ENCODE peak calls at places on chromosome 5, in six cellular contexts. R, V, J, N, W and Q are unnamed samples.
A peak's percentile ranks its signal among the peaks of the same experiment; 100 is the strongest.

GRCh38 chr5:77499973-77500372 is 7.9 kb upstream of the WDR41 start:
- DNase-seq in V (no peak), W (no peak), R (no peak), J (no peak), N (no peak), Q (no peak)

GRCh38 chr5:14153932-14154646 is 10.9 kb downstream of the TRIO start:
- DNase-seq in V (peak; percentile 91), R (peak; percentile 83), J (no peak), N (no peak), W (no peak), Q (no peak)

GRCh38 chr5:69364414-69364813 is 4.9 kb downstream of the AK6 start:
- DNase-seq in V (peak; percentile 49), R (peak; percentile 7), N (no peak), W (no peak), J (no peak), Q (peak; percentile 51)

GRCh38 chr5:35622974-35623373 is 5.3 kb downstream of the SPEF2 start:
- DNase-seq in W (no peak), J (no peak), N (no peak), R (no peak), V (no peak), Q (no peak)

GRCh38 chr5:162274684-162275083 is 207.1 kb downstream of the GABRG2 start:
- DNase-seq in N (no peak), V (no peak), J (peak; percentile 75), R (no peak), W (peak; percentile 49), Q (no peak)

GRCh38 chr5:10860645-10861455 is 99.8 kb upstream of the DAP start:
- DNase-seq in V (peak; percentile 51), W (no peak), J (no peak), R (peak; percentile 84), N (no peak), Q (no peak)

GRCh38 chr5:113680534-113680933 is 167.0 kb downstream of the YTHDC2 start:
- DNase-seq in W (no peak), J (no peak), V (no peak), N (no peak), R (no peak), Q (no peak)

GRCh38 chr5:151023047-151023615 is 2.7 kb downstream of the GPX3 start:
- DNase-seq in R (peak; percentile 40), W (no peak), J (no peak), V (no peak), N (no peak), Q (no peak)

GRCh38 chr5:59380350-59380951 is 513.1 kb downstream of the PDE4D start:
- DNase-seq in V (peak; percentile 85), W (no peak), R (peak; percentile 71), N (no peak), J (no peak), Q (peak; percentile 82)

GRCh38 chr5:33059081-33059480 is 348.0 kb downstream of the NPR3 start:
- DNase-seq in N (no peak), V (no peak), W (no peak), J (no peak), R (no peak), Q (peak; percentile 69)

GRCh38 chr5:57816108-57816507 is 333.5 kb upstream of the ACTBL2 start:
- DNase-seq in R (peak; percentile 98), V (peak; percentile 77), J (peak; percentile 26), N (no peak), W (no peak), Q (no peak)

DNA sequence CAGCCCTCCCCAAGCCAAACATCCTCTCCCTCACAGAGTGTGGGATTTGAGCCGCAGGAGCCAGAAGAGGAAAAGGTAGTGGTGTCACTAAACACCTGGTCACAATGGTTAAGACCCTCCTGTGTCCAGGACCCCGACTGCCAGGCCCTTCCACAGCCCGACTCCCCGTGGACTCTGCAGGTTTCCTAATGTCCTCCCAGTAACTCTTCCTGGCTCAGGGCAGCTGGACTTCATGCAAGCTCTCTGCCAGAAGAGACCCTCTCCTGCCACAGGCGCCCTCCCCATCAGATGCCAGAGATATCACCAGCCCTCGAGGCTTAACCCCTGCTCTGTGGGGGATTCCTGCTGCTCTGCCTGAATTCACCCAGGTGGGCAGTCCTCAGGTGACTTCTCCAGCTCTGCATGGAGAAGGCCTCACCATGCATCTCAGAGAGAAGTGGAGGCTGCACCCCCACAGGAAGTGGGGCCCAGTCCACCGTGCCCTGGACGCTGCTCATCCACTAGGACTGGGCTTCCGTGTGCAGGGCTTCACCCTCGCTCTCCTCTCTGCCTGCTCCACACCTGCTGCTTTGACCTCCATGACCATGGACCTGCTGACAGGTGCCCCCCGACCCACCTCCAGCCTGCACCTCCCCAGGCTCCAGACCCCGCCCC is 111.2 kb downstream of the ADAMTS2 start:
- DNase-seq in V (no peak), R (no peak), W (no peak), N (no peak), J (peak; percentile 24), Q (no peak)
- H3K14ac ChIP-seq in V (no peak overlapping the region), R (no peak overlapping the region), W (no peak overlapping the region), N (peak overlapping the region; percentile 59), J (no peak overlapping the region), Q (no peak overlapping the region)

GRCh38 chr5:137448868-137449267 is 50.3 kb downstream of the SPOCK1 start:
- DNase-seq in J (no peak), W (no peak), R (no peak), N (no peak), V (no peak), Q (no peak)
- H3K14ac ChIP-seq in J (peak overlapping the region; percentile 67), W (no peak overlapping the region), R (no peak overlapping the region), N (no peak overlapping the region), V (no peak overlapping the region), Q (no peak overlapping the region)

DNA sequence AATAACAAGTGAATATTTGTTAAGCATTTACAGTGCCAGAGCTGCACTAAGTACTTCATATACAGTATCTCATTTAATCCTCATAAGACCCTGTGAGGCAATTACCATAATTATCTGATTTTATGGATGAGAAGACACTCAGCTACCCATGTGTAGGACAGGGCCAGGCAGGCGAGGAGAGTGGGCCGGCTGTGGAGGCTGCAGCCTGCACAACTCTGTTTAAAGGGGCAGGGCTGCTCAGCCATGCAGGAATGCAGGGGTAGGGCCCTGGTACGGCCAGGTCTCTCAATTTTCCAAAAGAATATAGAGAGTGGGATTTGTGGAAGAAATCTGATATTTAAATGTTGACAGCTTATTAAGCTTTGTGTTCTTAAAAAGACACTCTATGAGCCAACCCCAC is 142.2 kb upstream of the PANK3 start:
- DNase-seq in J (no peak), N (no peak), W (no peak), R (no peak), V (no peak), Q (no peak)
- H3K14ac ChIP-seq in J (no peak overlapping the region), N (no peak overlapping the region), W (no peak overlapping the region), R (no peak overlapping the region), V (no peak overlapping the region), Q (no peak overlapping the region)

DNA sequence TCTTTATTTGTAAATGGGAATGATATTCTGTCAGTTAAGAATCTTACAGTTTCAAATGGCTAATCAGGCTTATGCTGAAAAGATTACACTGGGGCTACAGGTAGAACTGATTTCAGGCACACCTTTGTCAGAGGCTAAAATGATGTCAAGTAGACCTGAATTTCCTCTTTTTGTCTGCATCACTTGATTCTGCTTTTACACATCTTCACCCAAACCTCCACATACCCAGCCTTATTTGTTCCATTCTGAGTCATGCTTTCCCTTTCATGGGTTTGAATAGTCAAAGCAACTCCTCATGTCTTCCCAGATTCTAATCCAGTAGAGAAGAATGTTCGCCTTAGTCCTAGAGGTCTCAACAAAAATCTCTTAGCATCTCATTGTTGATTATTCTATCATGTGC is 156.4 kb downstream of the CWC27 start:
- DNase-seq in V (no peak), N (no peak), R (no peak), W (no peak), J (no peak), Q (no peak)
- H3K14ac ChIP-seq in V (no peak overlapping the region), N (no peak overlapping the region), R (no peak overlapping the region), W (no peak overlapping the region), J (no peak overlapping the region), Q (no peak overlapping the region)

GRCh38 chr5:1436036-1436435 is 9.2 kb downstream of the SLC6A3 start:
- DNase-seq in N (no peak), V (no peak), W (no peak), J (no peak), R (no peak), Q (no peak)
- H3K14ac ChIP-seq in N (no peak overlapping the region), V (no peak overlapping the region), W (no peak overlapping the region), J (no peak overlapping the region), R (no peak overlapping the region), Q (no peak overlapping the region)

DNA sequence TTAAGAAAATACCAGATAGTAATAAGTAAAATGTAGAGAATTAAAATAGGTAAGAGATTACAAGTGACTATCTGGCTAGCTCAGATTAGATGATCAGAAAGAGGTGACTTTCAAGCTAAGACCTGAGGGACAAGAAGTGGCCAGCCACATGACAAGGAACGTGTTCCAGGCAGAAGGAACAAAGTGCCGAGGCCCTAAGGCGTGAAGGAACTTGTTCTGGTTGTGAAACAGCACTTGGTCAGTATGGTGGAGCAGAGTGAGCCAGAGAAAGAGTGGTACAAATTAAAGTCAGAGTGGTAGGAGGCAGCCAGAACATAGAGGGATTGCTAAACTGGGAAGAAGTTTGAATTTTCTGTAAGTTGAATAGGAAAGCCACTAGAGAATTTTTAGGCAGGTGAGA is 73.6 kb downstream of the ADRB2 start:
- DNase-seq in N (no peak), W (no peak), J (no peak), V (no peak), R (no peak), Q (peak; percentile 55)
- H3K14ac ChIP-seq in N (no peak overlapping the region), W (no peak overlapping the region), J (no peak overlapping the region), V (no peak overlapping the region), R (no peak overlapping the region), Q (no peak overlapping the region)

GRCh38 chr5:95669540-95669939 is 13.3 kb downstream of the SPATA9 start:
- DNase-seq in N (no peak), V (peak; percentile 98), R (peak; percentile 99), W (no peak), J (peak; percentile 35), Q (peak; percentile 75)

GRCh38 chr5:95667219-95667618 is 15.6 kb downstream of the SPATA9 start:
- DNase-seq in N (no peak), W (no peak), J (no peak), R (no peak), V (no peak), Q (no peak)

GRCh38 chr5:95668728-95669127 is 14.1 kb downstream of the SPATA9 start:
- DNase-seq in N (no peak), J (no peak), W (no peak), R (peak; percentile 68), V (peak; percentile 87), Q (no peak)

GRCh38 chr5:95667678-95668077 is 15.1 kb downstream of the SPATA9 start:
- DNase-seq in W (no peak), J (no peak), R (no peak), N (no peak), V (no peak), Q (no peak)

GRCh38 chr5:95668216-95668615 is 14.6 kb downstream of the SPATA9 start:
- DNase-seq in N (no peak), R (peak; percentile 54), J (no peak), W (no peak), V (no peak), Q (no peak)
- H3K14ac ChIP-seq in N (no peak overlapping the region), R (no peak overlapping the region), J (no peak overlapping the region), W (no peak overlapping the region), V (no peak overlapping the region), Q (no peak overlapping the region)